ENCODE peak calls at places on chromosomes 1 and 21, in seven cellular contexts. One of them, this sample, is unnamed.

GRCh38 chr1:203796223-203796747 is 862 bp downstream of the ZBED6 start:
- ATAC-seq in upper lobe of right lung: peak; percentile 39
- ATAC-seq in lung: peak; percentile 13
- ATAC-seq in A549: peak; percentile 72
- ATAC-seq in lower lobe of right lung: peak; percentile 53
- ATAC-seq in right lobe of liver: peak; percentile 29
- ATAC-seq in pancreas: peak; percentile 15
- ATAC-seq in this sample: peak; percentile 8

GRCh38 chr1:18072066-18072465 is 35.5 kb upstream of the IGSF21 start:
- ATAC-seq in upper lobe of right lung: no peak
- ATAC-seq in lung: no peak
- ATAC-seq in A549: no peak
- ATAC-seq in lower lobe of right lung: no peak
- ATAC-seq in right lobe of liver: no peak
- ATAC-seq in pancreas: no peak
- ATAC-seq in this sample: no peak

GRCh38 chr1:11216074-11216473 is 26.9 kb downstream of the ANGPTL7 start:
- ATAC-seq in upper lobe of right lung: no peak
- ATAC-seq in lung: no peak
- ATAC-seq in A549: no peak
- ATAC-seq in lower lobe of right lung: no peak
- ATAC-seq in right lobe of liver: no peak
- ATAC-seq in pancreas: no peak
- ATAC-seq in this sample: no peak

GRCh38 chr1:119674835-119675289 is 26.8 kb upstream of the ZNF697 start:
- ATAC-seq in upper lobe of right lung: no peak
- ATAC-seq in lung: peak; percentile 59
- ATAC-seq in A549: no peak
- ATAC-seq in lower lobe of right lung: no peak
- ATAC-seq in right lobe of liver: peak; percentile 70
- ATAC-seq in pancreas: peak; percentile 76
- ATAC-seq in this sample: no peak

GRCh38 chr1:203448521-203449061 is 27.0 kb upstream of the PRELP start:
- ATAC-seq in upper lobe of right lung: peak; percentile 56
- ATAC-seq in lung: no peak
- ATAC-seq in A549: no peak
- ATAC-seq in lower lobe of right lung: peak; percentile 40
- ATAC-seq in right lobe of liver: peak; percentile 33
- ATAC-seq in pancreas: no peak
- ATAC-seq in this sample: peak; percentile 59

GRCh38 chr1:109467301-109467777 is 993 bp downstream of the SYPL2 start:
- ATAC-seq in upper lobe of right lung: peak; percentile 27
- ATAC-seq in lung: no peak
- ATAC-seq in A549: no peak
- ATAC-seq in lower lobe of right lung: no peak
- ATAC-seq in right lobe of liver: no peak
- ATAC-seq in pancreas: no peak
- ATAC-seq in this sample: peak; percentile 7

GRCh38 chr1:162926906-162927305 is 65.9 kb upstream of the CCDC190 start:
- ATAC-seq in upper lobe of right lung: no peak
- ATAC-seq in lung: no peak
- ATAC-seq in A549: no peak
- ATAC-seq in lower lobe of right lung: no peak
- ATAC-seq in right lobe of liver: no peak
- ATAC-seq in pancreas: no peak
- ATAC-seq in this sample: no peak

GRCh38 chr1:223886516-223886921 is 40.8 kb upstream of the TP53BP2 start:
- ATAC-seq in upper lobe of right lung: no peak
- ATAC-seq in lung: no peak
- ATAC-seq in A549: no peak
- ATAC-seq in lower lobe of right lung: no peak
- ATAC-seq in right lobe of liver: peak; percentile 96
- ATAC-seq in pancreas: no peak
- ATAC-seq in this sample: no peak

GRCh38 chr1:155003766-155004351 is 1.3 kb downstream of the ZBTB7B start:
- ATAC-seq in upper lobe of right lung: peak; percentile 2
- ATAC-seq in lung: no peak
- ATAC-seq in A549: peak; percentile 10
- ATAC-seq in lower lobe of right lung: no peak
- ATAC-seq in right lobe of liver: peak; percentile 34
- ATAC-seq in pancreas: no peak
- ATAC-seq in this sample: no peak

GRCh38 chr1:24416666-24417391 is 1.2 kb downstream of the NIPAL3 start:
- ATAC-seq in upper lobe of right lung: peak; percentile 2
- ATAC-seq in lung: no peak
- ATAC-seq in A549: no peak
- ATAC-seq in lower lobe of right lung: peak; percentile 14
- ATAC-seq in right lobe of liver: no peak
- ATAC-seq in pancreas: no peak
- ATAC-seq in this sample: no peak

GRCh38 chr1:11031624-11032262 is 15.3 kb downstream of the MASP2 start:
- ATAC-seq in upper lobe of right lung: no peak
- ATAC-seq in lung: no peak
- ATAC-seq in A549: peak; percentile 38
- ATAC-seq in lower lobe of right lung: no peak
- ATAC-seq in right lobe of liver: peak; percentile 17
- ATAC-seq in pancreas: no peak
- ATAC-seq in this sample: no peak

GRCh38 chr1:61100578-61100977 is 18.2 kb downstream of the NFIA start:
- ATAC-seq in upper lobe of right lung: no peak
- ATAC-seq in lung: no peak
- ATAC-seq in A549: no peak
- ATAC-seq in lower lobe of right lung: no peak
- ATAC-seq in right lobe of liver: no peak
- ATAC-seq in pancreas: no peak
- ATAC-seq in this sample: no peak

GRCh38 chr1:155218854-155219591 is 10.5 kb downstream of the MTX1 start:
- ATAC-seq in upper lobe of right lung: peak; percentile 55
- ATAC-seq in lung: peak; percentile 59
- ATAC-seq in A549: no peak
- ATAC-seq in lower lobe of right lung: peak; percentile 45
- ATAC-seq in right lobe of liver: peak; percentile 67
- ATAC-seq in pancreas: peak; percentile 84
- ATAC-seq in this sample: peak; percentile 60

GRCh38 chr1:92883297-92883696 is 51.5 kb downstream of the RPL5 start:
- ATAC-seq in upper lobe of right lung: no peak
- ATAC-seq in lung: no peak
- ATAC-seq in A549: no peak
- ATAC-seq in lower lobe of right lung: no peak
- ATAC-seq in right lobe of liver: no peak
- ATAC-seq in pancreas: no peak
- ATAC-seq in this sample: no peak

GRCh38 chr1:9363061-9363471 is 70.4 kb downstream of the SPSB1 start:
- ATAC-seq in upper lobe of right lung: no peak
- ATAC-seq in lung: no peak
- ATAC-seq in A549: no peak
- ATAC-seq in lower lobe of right lung: no peak
- ATAC-seq in right lobe of liver: no peak
- ATAC-seq in pancreas: no peak
- ATAC-seq in this sample: no peak

GRCh38 chr1:214464303-214465287 is 86.8 kb downstream of the PTPN14 start:
- ATAC-seq in upper lobe of right lung: no peak
- ATAC-seq in lung: no peak
- ATAC-seq in A549: no peak
- ATAC-seq in lower lobe of right lung: no peak
- ATAC-seq in right lobe of liver: no peak
- ATAC-seq in pancreas: no peak
- ATAC-seq in this sample: no peak

GRCh38 chr1:115115521-115116161 is 26.3 kb upstream of the TSPAN2 start:
- ATAC-seq in upper lobe of right lung: no peak
- ATAC-seq in lung: no peak
- ATAC-seq in A549: no peak
- ATAC-seq in lower lobe of right lung: no peak
- ATAC-seq in right lobe of liver: no peak
- ATAC-seq in pancreas: no peak
- ATAC-seq in this sample: no peak

GRCh38 chr1:8154621-8155052 is 128.5 kb upstream of the ERRFI1 start:
- ATAC-seq in upper lobe of right lung: no peak
- ATAC-seq in lung: no peak
- ATAC-seq in A549: peak; percentile 71
- ATAC-seq in lower lobe of right lung: no peak
- ATAC-seq in right lobe of liver: peak; percentile 34
- ATAC-seq in pancreas: peak; percentile 62
- ATAC-seq in this sample: peak; percentile 89

GRCh38 chr1:168509875-168510594 is 33.8 kb downstream of the XCL2 start:
- ATAC-seq in upper lobe of right lung: no peak
- ATAC-seq in lung: no peak
- ATAC-seq in A549: no peak
- ATAC-seq in lower lobe of right lung: no peak
- ATAC-seq in right lobe of liver: no peak
- ATAC-seq in pancreas: no peak
- ATAC-seq in this sample: no peak

GRCh38 chr1:53255031-53255430 is 16.7 kb upstream of the MAGOH start:
- ATAC-seq in upper lobe of right lung: no peak
- ATAC-seq in lung: no peak
- ATAC-seq in A549: peak; percentile 50
- ATAC-seq in lower lobe of right lung: no peak
- ATAC-seq in right lobe of liver: no peak
- ATAC-seq in pancreas: no peak
- ATAC-seq in this sample: no peak

GRCh38 chr1:172724746-172725613 is 66.1 kb downstream of the FASLG start:
- ATAC-seq in upper lobe of right lung: no peak
- ATAC-seq in lung: peak; percentile 30
- ATAC-seq in A549: no peak
- ATAC-seq in lower lobe of right lung: no peak
- ATAC-seq in right lobe of liver: no peak
- ATAC-seq in pancreas: no peak
- ATAC-seq in this sample: no peak

GRCh38 chr21:33821580-33822322 is 93.9 kb downstream of the ATP5PO start:
- ATAC-seq in upper lobe of right lung: peak; percentile 38
- ATAC-seq in lung: no peak
- ATAC-seq in A549: no peak
- ATAC-seq in lower lobe of right lung: no peak
- ATAC-seq in right lobe of liver: no peak
- ATAC-seq in pancreas: no peak
- ATAC-seq in this sample: no peak

GRCh38 chr1:109185357-109185756 is 28.4 kb upstream of the SARS1 start:
- ATAC-seq in upper lobe of right lung: peak; percentile 80
- ATAC-seq in lung: peak; percentile 44
- ATAC-seq in A549: no peak
- ATAC-seq in lower lobe of right lung: peak; percentile 87
- ATAC-seq in right lobe of liver: no peak
- ATAC-seq in pancreas: no peak
- ATAC-seq in this sample: peak; percentile 25

GRCh38 chr1:81387446-81387845 is 413.3 kb upstream of the ADGRL2 start:
- ATAC-seq in upper lobe of right lung: no peak
- ATAC-seq in lung: no peak
- ATAC-seq in A549: no peak
- ATAC-seq in lower lobe of right lung: no peak
- ATAC-seq in right lobe of liver: no peak
- ATAC-seq in pancreas: no peak
- ATAC-seq in this sample: no peak

GRCh38 chr1:206049293-206049692 is 3.7 kb upstream of the RHEX start:
- ATAC-seq in upper lobe of right lung: no peak
- ATAC-seq in lung: no peak
- ATAC-seq in A549: no peak
- ATAC-seq in lower lobe of right lung: no peak
- ATAC-seq in right lobe of liver: no peak
- ATAC-seq in pancreas: no peak
- ATAC-seq in this sample: no peak

DNA sequence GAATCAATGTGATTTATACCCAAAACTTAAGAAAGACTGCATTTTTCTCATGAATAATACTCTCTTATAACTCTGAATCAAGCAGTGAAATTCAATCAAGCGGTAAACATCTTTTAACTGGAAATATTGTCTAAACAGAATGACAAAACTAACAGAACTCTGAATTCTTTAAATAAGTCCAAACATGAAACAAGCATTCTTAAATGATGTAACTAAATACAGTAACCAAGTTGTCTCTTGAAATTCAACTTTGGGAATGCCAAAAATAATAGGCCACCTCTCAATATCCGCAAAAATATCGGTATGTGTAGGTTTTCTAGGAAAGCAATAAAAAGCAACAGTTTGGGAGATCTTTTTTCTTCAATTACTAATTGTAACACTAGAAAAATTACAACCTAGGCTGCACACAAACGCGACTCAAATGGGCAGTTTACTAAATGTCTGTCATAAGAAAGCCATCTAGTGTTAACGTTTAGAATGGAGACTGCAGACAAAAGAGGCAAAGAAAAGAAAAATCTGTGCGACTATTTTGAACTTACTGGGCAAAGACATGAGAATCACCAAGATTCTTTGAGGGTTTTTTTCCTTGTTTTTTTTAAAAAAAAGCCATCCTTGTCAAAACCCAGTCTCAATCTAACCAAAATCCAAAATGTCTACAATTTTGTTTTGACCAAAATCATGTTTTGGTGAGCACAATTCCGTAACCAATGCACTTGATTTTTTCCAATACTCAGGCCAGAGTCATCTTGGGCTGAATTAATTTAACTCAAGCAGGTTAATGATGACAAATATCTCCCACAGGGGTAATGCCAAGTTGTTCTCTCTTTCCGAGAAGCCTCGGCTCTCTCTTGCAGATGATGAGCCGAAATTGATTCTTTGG is 1.4 kb downstream of the SIPA1L2 start:
- ATAC-seq in upper lobe of right lung: no peak
- ATAC-seq in lung: no peak
- ATAC-seq in A549: no peak
- ATAC-seq in lower lobe of right lung: no peak
- ATAC-seq in right lobe of liver: no peak
- ATAC-seq in pancreas: no peak
- ATAC-seq in this sample: no peak
- H3K9me3 ChIP-seq in upper lobe of right lung: no peaks in the 10 kb centered on the region
- H3K9me3 ChIP-seq in lung: no peaks in the 10 kb centered on the region
- H3K9me3 ChIP-seq in A549: no peaks in the 10 kb centered on the region
- H3K9me3 ChIP-seq in lower lobe of right lung: no peaks in the 10 kb centered on the region
- H3K9me3 ChIP-seq in right lobe of liver: no peaks in the 10 kb centered on the region
- H3K9me3 ChIP-seq in pancreas: no peaks in the 10 kb centered on the region
- H3K9me3 ChIP-seq in this sample: no peaks in the 10 kb centered on the region

GRCh38 chr1:6357243-6357929 is 36.2 kb downstream of the ACOT7 start:
- ATAC-seq in upper lobe of right lung: no peak
- ATAC-seq in lung: no peak
- ATAC-seq in A549: no peak
- ATAC-seq in lower lobe of right lung: no peak
- ATAC-seq in right lobe of liver: no peak
- ATAC-seq in pancreas: no peak
- ATAC-seq in this sample: no peak
- H3K27ac ChIP-seq in upper lobe of right lung: no peak overlapping the region
- H3K27ac ChIP-seq in lung: no peak overlapping the region
- H3K27ac ChIP-seq in A549: no peak overlapping the region
- H3K27ac ChIP-seq in lower lobe of right lung: no peak overlapping the region
- H3K27ac ChIP-seq in right lobe of liver: no peak overlapping the region
- H3K27ac ChIP-seq in pancreas: no peak overlapping the region
- H3K27ac ChIP-seq in this sample: no peak overlapping the region

DNA sequence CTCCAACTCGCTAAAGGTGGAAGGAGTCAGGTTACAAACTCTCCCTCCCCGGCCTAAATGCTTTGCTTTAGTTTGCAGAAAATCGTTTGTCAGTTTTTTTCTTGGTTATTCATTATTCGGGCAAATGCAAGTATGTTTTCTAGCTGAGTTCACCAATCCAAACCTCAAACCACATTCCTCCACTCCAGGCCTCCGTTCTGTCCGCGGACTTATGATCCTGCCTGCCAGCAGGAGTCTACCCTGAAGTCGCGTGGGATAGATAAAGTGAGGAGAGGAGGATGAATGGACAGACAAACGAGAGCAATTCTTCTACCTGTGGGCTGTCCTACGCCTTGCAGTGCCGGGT is 1.3 kb downstream of the ADAMTS1 start:
- ATAC-seq in upper lobe of right lung: no peak
- ATAC-seq in lung: no peak
- ATAC-seq in A549: peak; percentile 33
- ATAC-seq in lower lobe of right lung: peak; percentile 1
- ATAC-seq in right lobe of liver: no peak
- ATAC-seq in pancreas: no peak
- ATAC-seq in this sample: no peak
- TF ChIP-seq CTCF in upper lobe of right lung: no peak
- TF ChIP-seq CTCF in lung: no peak
- TF ChIP-seq CTCF in A549: no peak
- TF ChIP-seq CTCF in lower lobe of right lung: no peak
- TF ChIP-seq CTCF in right lobe of liver: no peak
- TF ChIP-seq CTCF in pancreas: no peak
- TF ChIP-seq CTCF in this sample: no peak

GRCh38 chr1:96756789-96757188 is 35.2 kb downstream of the PTBP2 start:
- ATAC-seq in upper lobe of right lung: no peak
- ATAC-seq in lung: no peak
- ATAC-seq in A549: no peak
- ATAC-seq in lower lobe of right lung: no peak
- ATAC-seq in right lobe of liver: peak; percentile 48
- ATAC-seq in pancreas: no peak
- ATAC-seq in this sample: no peak
- H3K9me3 ChIP-seq in upper lobe of right lung: no peaks in the 10 kb centered on the region
- H3K9me3 ChIP-seq in lung: no peaks in the 10 kb centered on the region
- H3K9me3 ChIP-seq in A549: peaks cover 4% of the 10 kb centered on the region
- H3K9me3 ChIP-seq in lower lobe of right lung: no peaks in the 10 kb centered on the region
- H3K9me3 ChIP-seq in right lobe of liver: no peaks in the 10 kb centered on the region
- H3K9me3 ChIP-seq in pancreas: no peaks in the 10 kb centered on the region
- H3K9me3 ChIP-seq in this sample: no peaks in the 10 kb centered on the region

This sample was measured in gastroesophageal sphincter.